ENCODE peak calls at places on chromosomes 4 and X, in nine cellular contexts. I, T, S, D, K, N, B, G and Q are unnamed samples.

GRCh38 chr4:88002786-88003185 is 4.6 kb upstream of the PKD2 start:
- DNase-seq in S (no peak), I (no peak), G (no peak), D (no peak), N (no peak), K (no peak), B (no peak), T (peak), Q (no peak)

GRCh38 chrX:66255359-66255967 is 91.4 kb downstream of the HEPH start:
- DNase-seq in K (no peak), D (no peak), B (no peak), I (no peak), N (no peak), G (no peak), S (no peak), T (no peak), Q (no peak)

GRCh38 chr4:22483551-22483981 is 32.3 kb downstream of the ADGRA3 start:
- DNase-seq in S (no peak), K (no peak), N (no peak), D (no peak), I (no peak), B (no peak), G (no peak), T (peak), Q (no peak)

GRCh38 chr4:3821580-3822229 is 55.5 kb downstream of the ADRA2C start:
- DNase-seq in T (peak), K (no peak), I (no peak), S (no peak), D (no peak), B (no peak), G (no peak), N (no peak), Q (peak)

GRCh38 chr4:77493829-77494551 is 111.6 kb upstream of the CXCL13 start:
- DNase-seq in S (no peak), K (no peak), B (no peak), I (no peak), T (no peak), G (no peak), N (no peak), D (no peak), Q (no peak)

GRCh38 chrX:105307762-105308161 is 87.3 kb upstream of the TEX13A start:
- DNase-seq in K (no peak), S (no peak), N (no peak), D (no peak), B (no peak), I (no peak), G (no peak), T (peak), Q (no peak)

GRCh38 chr4:45186249-45186648 is 459.9 kb upstream of the GNPDA2 start:
- DNase-seq in G (no peak), D (no peak), B (no peak), T (no peak), I (no peak), N (no peak), K (no peak), S (no peak), Q (no peak)

GRCh38 chrX:17788439-17788838 is 51.1 kb downstream of the SCML1 start:
- DNase-seq in I (no peak), T (peak), K (peak), N (peak), G (peak), D (peak), S (peak), B (no peak), Q (no peak)

GRCh38 chr4:152045781-152046571 is 285.2 kb upstream of the GATB start:
- DNase-seq in I (peak), K (no peak), N (peak), B (no peak), D (no peak), S (peak), T (peak), G (peak), Q (no peak)

GRCh38 chr4:111781611-111782010 is 363.6 kb upstream of the FAM241A start:
- DNase-seq in I (no peak), T (no peak), D (no peak), B (no peak), N (no peak), K (no peak), S (no peak), G (no peak), Q (no peak)

GRCh38 chr4:38612996-38613395 is 51.0 kb upstream of the KLF3 start:
- DNase-seq in G (no peak), K (no peak), I (no peak), S (no peak), T (peak), N (no peak), B (no peak), D (no peak), Q (no peak)

GRCh38 chrX:113726898-113727297 is 857.0 kb upstream of the HTR2C start:
- DNase-seq in S (no peak), K (no peak), G (no peak), T (no peak), N (no peak), D (no peak), B (no peak), I (no peak), Q (no peak)

GRCh38 chrX:150365953-150366911 is 3.1 kb downstream of the MAMLD1 start:
- DNase-seq in S (peak), K (peak), B (peak), T (peak), G (peak), N (no peak), D (no peak), I (no peak), Q (peak)

GRCh38 chr4:147487616-147488015 is 6.7 kb downstream of the EDNRA start:
- DNase-seq in T (no peak), N (no peak), S (no peak), G (no peak), B (no peak), I (no peak), K (no peak), D (no peak), Q (no peak)

GRCh38 chr4:38154251-38154650 is 194.1 kb downstream of the PTTG2 start:
- DNase-seq in I (no peak), D (no peak), N (no peak), G (no peak), K (no peak), S (no peak), B (peak), T (no peak), Q (no peak)

GRCh38 chr4:6869944-6870343 is 39.7 kb upstream of the TBC1D14 start:
- DNase-seq in D (no peak), G (no peak), K (no peak), N (no peak), B (no peak), I (no peak), T (no peak), S (no peak), Q (no peak)

GRCh38 chr4:184453402-184454160 is 20.8 kb downstream of the IRF2 start:
- DNase-seq in D (no peak), B (no peak), I (peak), K (no peak), N (peak), T (peak), S (no peak), G (peak), Q (no peak)

GRCh38 chr4:185716008-185716976 is 95.7 kb downstream of the SORBS2 start:
- DNase-seq in S (no peak), G (no peak), B (no peak), T (no peak), K (no peak), D (no peak), N (no peak), I (no peak), Q (no peak)

GRCh38 chr4:148634476-148634875 is 192.3 kb upstream of the NR3C2 start:
- DNase-seq in I (no peak), S (no peak), K (no peak), G (peak), D (no peak), B (no peak), N (no peak), T (no peak), Q (no peak)

GRCh38 chrX:45527834-45528233 is 327.2 kb upstream of the DIPK2B start:
- DNase-seq in N (no peak), T (peak), D (no peak), G (no peak), B (no peak), K (no peak), I (no peak), S (no peak), Q (no peak)

GRCh38 chr4:37908488-37909343 is 17.8 kb downstream of the TBC1D1 start:
- DNase-seq in S (peak), I (no peak), K (no peak), D (no peak), N (no peak), G (no peak), T (peak), B (no peak), Q (no peak)

GRCh38 chrX:40671126-40671525 is 23.8 kb upstream of the CXorf38 start:
- DNase-seq in I (no peak), D (no peak), N (no peak), K (no peak), B (no peak), S (no peak), T (peak), G (no peak), Q (no peak)

GRCh38 chr4:5754529-5754881 is 43.5 kb downstream of the EVC start:
- DNase-seq in G (no peak), I (no peak), S (no peak), T (no peak), B (no peak), N (no peak), D (no peak), K (no peak), Q (no peak)

GRCh38 chr4:5753766-5754528 is 42.9 kb downstream of the EVC start:
- DNase-seq in G (peak), D (peak), B (peak), S (no peak), K (no peak), I (no peak), N (no peak), T (peak), Q (no peak)

GRCh38 chr4:5751918-5752802 is 41.2 kb downstream of the EVC start:
- DNase-seq in S (no peak), D (no peak), B (peak), I (no peak), G (peak), T (peak), N (no peak), K (no peak), Q (no peak)

GRCh38 chr4:5752803-5753184 is 41.8 kb downstream of the EVC start:
- DNase-seq in B (peak), S (no peak), D (no peak), G (no peak), N (no peak), I (no peak), T (no peak), K (no peak), Q (no peak)

GRCh38 chr4:5753366-5753765 is 42.4 kb downstream of the EVC start:
- DNase-seq in S (no peak), G (no peak), D (no peak), T (no peak), I (no peak), N (no peak), B (peak), K (no peak), Q (no peak)
- H3K27ac ChIP-seq in S (no peak), G (no peak), D (no peak), T (no peak), I (no peak), N (no peak), B (no peak), K (no peak), Q (no peak)

GRCh38 chr4:153733751-153734448 is 25.9 kb downstream of the RNF175 start:
- DNase-seq in S (no peak), B (no peak), T (no peak), K (no peak), I (no peak), D (no peak), G (no peak), N (no peak), Q (no peak)
- TF ChIP-seq CTCF in S (no peak), B (no peak), T (no peak), K (no peak), I (no peak), D (no peak), G (no peak), N (no peak), Q (no peak)

DNA sequence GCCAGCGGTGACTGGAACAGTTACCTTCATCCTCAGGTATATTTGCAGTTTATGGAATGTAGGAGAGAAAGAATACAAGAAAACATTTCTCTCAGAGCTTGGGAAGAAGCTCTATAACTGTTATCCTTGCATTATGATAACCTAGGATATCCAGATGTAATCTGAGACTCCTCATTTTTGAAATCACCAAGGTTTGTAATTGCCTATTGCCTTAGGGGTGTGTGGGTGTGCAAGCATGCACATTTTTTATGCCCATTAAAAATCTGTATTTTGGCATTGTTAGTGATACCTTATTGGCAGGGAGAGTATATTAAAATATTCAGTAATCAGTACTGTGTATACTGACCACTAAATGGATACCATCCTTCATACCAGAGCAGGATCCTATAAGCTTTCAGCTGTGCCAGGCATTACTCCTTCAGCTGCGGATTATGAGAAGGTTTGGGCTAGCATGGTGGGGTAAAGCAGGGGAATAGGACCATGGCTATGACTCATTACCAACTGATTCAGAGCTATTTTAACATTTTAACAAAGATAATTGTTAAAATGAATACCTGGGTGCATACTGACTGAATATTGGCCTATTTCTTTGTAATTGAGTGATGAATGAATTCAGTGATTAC is 8.4 kb downstream of the SEC24B start:
- DNase-seq in B (no peak), N (no peak), I (no peak), S (no peak), K (no peak), T (no peak), G (no peak), D (no peak), Q (no peak)
- H3K27ac ChIP-seq in B (peak), N (no peak), I (no peak), S (no peak), K (peak), T (no peak), G (no peak), D (no peak), Q (no peak)

GRCh38 chr4:124486423-124486822 is 226.1 kb downstream of the ANKRD50 start:
- DNase-seq in D (no peak), S (no peak), I (no peak), G (no peak), T (no peak), K (no peak), B (no peak), N (no peak), Q (no peak)
- TF ChIP-seq CTCF in D (peak), S (no peak), I (no peak), G (no peak), T (no peak), K (no peak), B (no peak), N (no peak), Q (no peak)

GRCh38 chrX:121121021-121121420 is 73.6 kb downstream of the GLUD2 start:
- DNase-seq in I (no peak), B (no peak), K (no peak), D (no peak), N (no peak), G (no peak), S (no peak), T (no peak), Q (no peak)
- H3K27ac ChIP-seq in I (no peak), B (no peak), K (no peak), D (no peak), N (no peak), G (no peak), S (no peak), T (no peak), Q (no peak)

GRCh38 chr4:141703497-141703896 is 67.1 kb downstream of the IL15 start:
- DNase-seq in K (no peak), D (no peak), S (no peak), G (no peak), N (no peak), B (no peak), T (no peak), I (no peak), Q (no peak)
- TF ChIP-seq CTCF in K (no peak), D (peak), S (no peak), G (no peak), N (no peak), B (no peak), T (peak), I (no peak), Q (no peak)

GRCh38 chr4:142372570-142373300 is 473.4 kb downstream of the INPP4B start:
- DNase-seq in G (no peak), S (no peak), T (no peak), N (no peak), K (no peak), D (no peak), I (no peak), B (no peak), Q (no peak)
- H3K27ac ChIP-seq in G (no peak), S (no peak), T (no peak), N (no peak), K (no peak), D (no peak), I (no peak), B (peak), Q (no peak)

DNA sequence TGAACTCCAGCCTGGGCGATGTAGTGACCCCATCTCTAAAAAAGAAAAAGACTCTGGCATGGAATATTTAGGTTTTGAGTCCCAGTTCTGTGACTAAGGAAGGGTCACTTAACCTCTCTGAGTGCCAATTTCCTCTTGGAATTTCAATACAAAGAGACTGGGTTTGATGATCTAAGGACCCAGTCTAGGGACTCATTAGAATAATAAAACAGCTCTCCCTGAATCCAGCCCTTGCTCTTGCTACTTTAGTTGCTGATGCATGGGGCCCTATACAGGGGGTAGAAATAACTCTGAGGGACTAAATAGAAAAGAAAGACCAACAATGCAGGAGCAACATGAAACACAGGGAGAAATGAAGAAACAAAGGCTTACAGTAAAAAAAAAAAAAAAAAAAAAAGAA is 12.6 kb downstream of the C4orf54 start:
- DNase-seq in N (no peak), B (no peak), I (no peak), G (no peak), K (no peak), T (no peak), D (no peak), S (no peak), Q (no peak)
- TF ChIP-seq CTCF in N (no peak), B (no peak), I (no peak), G (no peak), K (no peak), T (no peak), D (no peak), S (no peak), Q (no peak)

GRCh38 chr4:119032921-119033685 is 102.5 kb upstream of the MYOZ2 start:
- DNase-seq in B (no peak), D (no peak), S (no peak), N (no peak), I (no peak), K (no peak), T (no peak), G (no peak), Q (no peak)
- H3K27ac ChIP-seq in B (peak), D (no peak), S (no peak), N (peak), I (peak), K (peak), T (no peak), G (no peak), Q (no peak)

DNA sequence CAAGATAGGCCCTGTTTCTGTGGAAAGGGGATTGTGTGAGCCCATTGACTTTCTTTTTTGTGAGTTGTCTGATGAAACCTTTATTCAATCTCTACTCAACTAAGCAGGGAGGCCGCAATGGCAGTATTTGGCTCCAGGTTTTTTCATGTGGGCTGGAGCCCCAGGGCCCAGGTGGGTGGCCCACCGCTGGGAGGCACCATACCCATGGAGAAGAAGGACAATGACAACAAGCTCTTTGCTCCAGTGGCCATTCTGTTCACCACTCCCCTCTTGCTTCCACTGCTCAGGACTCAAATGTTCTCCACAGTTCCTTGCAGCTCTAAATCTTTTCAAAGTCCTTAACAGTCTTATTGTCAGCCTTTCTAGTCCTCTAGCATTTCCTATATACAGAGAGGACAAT is 54.1 kb downstream of the HOPX start:
- DNase-seq in S (no peak), T (no peak), I (no peak), K (no peak), G (no peak), D (no peak), B (no peak), N (peak), Q (no peak)
- TF ChIP-seq CTCF in S (no peak), T (peak), I (no peak), K (no peak), G (no peak), D (no peak), B (no peak), N (no peak), Q (no peak)